ENCODE peak calls at places on chromosomes 1 and 21, in nine cellular contexts. One of them, this sample, is unnamed.

GRCh38 chr1:205567716-205568115 is 63.2 kb downstream of the CDK18 start:
- DNase-seq in HFF-Myc: no peak
- DNase-seq in cardiac muscle cell: no peak
- DNase-seq in upper lobe of left lung: no peak
- DNase-seq in neural crest cell: no peak
- DNase-seq in stomach: peak
- DNase-seq in IMR-90: no peak
- DNase-seq in foreskin fibroblast: no peak
- DNase-seq in ovary: no peak
- DNase-seq in this sample: no peak

GRCh38 chr21:32256226-32256625 is 22.6 kb downstream of the MIS18A start:
- DNase-seq in HFF-Myc: no peak
- DNase-seq in cardiac muscle cell: no peak
- DNase-seq in upper lobe of left lung: no peak
- DNase-seq in neural crest cell: no peak
- DNase-seq in stomach: no peak
- DNase-seq in IMR-90: no peak
- DNase-seq in foreskin fibroblast: no peak
- DNase-seq in ovary: no peak
- DNase-seq in this sample: no peak

GRCh38 chr1:243944429-243945160 is 94.6 kb upstream of the AKT3 start:
- DNase-seq in HFF-Myc: no peak
- DNase-seq in cardiac muscle cell: peak
- DNase-seq in upper lobe of left lung: no peak
- DNase-seq in neural crest cell: no peak
- DNase-seq in stomach: no peak
- DNase-seq in IMR-90: peak
- DNase-seq in foreskin fibroblast: peak
- DNase-seq in ovary: no peak
- DNase-seq in this sample: peak

GRCh38 chr1:3868464-3869006 is 11.3 kb downstream of the DFFB start:
- DNase-seq in HFF-Myc: no peak
- DNase-seq in cardiac muscle cell: no peak
- DNase-seq in upper lobe of left lung: no peak
- DNase-seq in neural crest cell: no peak
- DNase-seq in stomach: no peak
- DNase-seq in IMR-90: no peak
- DNase-seq in foreskin fibroblast: no peak
- DNase-seq in ovary: no peak
- DNase-seq in this sample: no peak

GRCh38 chr1:87291107-87291506 is 37.6 kb upstream of the LMO4 start:
- DNase-seq in HFF-Myc: no peak
- DNase-seq in cardiac muscle cell: peak
- DNase-seq in upper lobe of left lung: no peak
- DNase-seq in neural crest cell: no peak
- DNase-seq in stomach: no peak
- DNase-seq in IMR-90: peak
- DNase-seq in foreskin fibroblast: peak
- DNase-seq in ovary: no peak
- DNase-seq in this sample: no peak

GRCh38 chr21:31426235-31426797 is 82.3 kb upstream of the TIAM1 start:
- DNase-seq in HFF-Myc: no peak
- DNase-seq in cardiac muscle cell: no peak
- DNase-seq in upper lobe of left lung: no peak
- DNase-seq in neural crest cell: no peak
- DNase-seq in stomach: no peak
- DNase-seq in IMR-90: no peak
- DNase-seq in foreskin fibroblast: no peak
- DNase-seq in ovary: no peak
- DNase-seq in this sample: no peak

GRCh38 chr1:74504125-74505065 is 8.0 kb downstream of the LRRC53 start:
- DNase-seq in HFF-Myc: peak
- DNase-seq in cardiac muscle cell: peak
- DNase-seq in upper lobe of left lung: peak
- DNase-seq in neural crest cell: peak
- DNase-seq in stomach: no peak
- DNase-seq in IMR-90: peak
- DNase-seq in foreskin fibroblast: peak
- DNase-seq in ovary: peak
- DNase-seq in this sample: peak

GRCh38 chr1:233057836-233058235 is 107.4 kb downstream of the NTPCR start:
- DNase-seq in HFF-Myc: no peak
- DNase-seq in cardiac muscle cell: no peak
- DNase-seq in upper lobe of left lung: no peak
- DNase-seq in neural crest cell: no peak
- DNase-seq in stomach: no peak
- DNase-seq in IMR-90: no peak
- DNase-seq in foreskin fibroblast: no peak
- DNase-seq in ovary: no peak
- DNase-seq in this sample: no peak

GRCh38 chr1:184973308-184974085 is 811 bp downstream of the NIBAN1 start:
- DNase-seq in HFF-Myc: no peak
- DNase-seq in cardiac muscle cell: peak
- DNase-seq in upper lobe of left lung: peak
- DNase-seq in neural crest cell: peak
- DNase-seq in stomach: peak
- DNase-seq in IMR-90: peak
- DNase-seq in foreskin fibroblast: peak
- DNase-seq in ovary: peak
- DNase-seq in this sample: peak

GRCh38 chr1:235074335-235075120 is 54.1 kb downstream of the TOMM20 start:
- DNase-seq in HFF-Myc: peak
- DNase-seq in cardiac muscle cell: peak
- DNase-seq in upper lobe of left lung: peak
- DNase-seq in neural crest cell: no peak
- DNase-seq in stomach: peak
- DNase-seq in IMR-90: peak
- DNase-seq in foreskin fibroblast: peak
- DNase-seq in ovary: no peak
- DNase-seq in this sample: peak

GRCh38 chr1:22887491-22887890 is 85.2 kb downstream of the LACTBL1 start:
- DNase-seq in HFF-Myc: no peak
- DNase-seq in cardiac muscle cell: no peak
- DNase-seq in upper lobe of left lung: no peak
- DNase-seq in neural crest cell: no peak
- DNase-seq in stomach: no peak
- DNase-seq in IMR-90: no peak
- DNase-seq in foreskin fibroblast: no peak
- DNase-seq in ovary: no peak
- DNase-seq in this sample: no peak

GRCh38 chr1:5990913-5991783 is 1.1 kb downstream of the NPHP4 start:
- DNase-seq in HFF-Myc: no peak
- DNase-seq in cardiac muscle cell: peak
- DNase-seq in upper lobe of left lung: no peak
- DNase-seq in neural crest cell: peak
- DNase-seq in stomach: peak
- DNase-seq in IMR-90: peak
- DNase-seq in foreskin fibroblast: peak
- DNase-seq in ovary: peak
- DNase-seq in this sample: peak

GRCh38 chr1:33502726-33503125 is 30.3 kb downstream of the ZSCAN20 start:
- DNase-seq in HFF-Myc: no peak
- DNase-seq in cardiac muscle cell: peak
- DNase-seq in upper lobe of left lung: no peak
- DNase-seq in neural crest cell: no peak
- DNase-seq in stomach: no peak
- DNase-seq in IMR-90: peak
- DNase-seq in foreskin fibroblast: peak
- DNase-seq in ovary: no peak
- DNase-seq in this sample: peak

DNA sequence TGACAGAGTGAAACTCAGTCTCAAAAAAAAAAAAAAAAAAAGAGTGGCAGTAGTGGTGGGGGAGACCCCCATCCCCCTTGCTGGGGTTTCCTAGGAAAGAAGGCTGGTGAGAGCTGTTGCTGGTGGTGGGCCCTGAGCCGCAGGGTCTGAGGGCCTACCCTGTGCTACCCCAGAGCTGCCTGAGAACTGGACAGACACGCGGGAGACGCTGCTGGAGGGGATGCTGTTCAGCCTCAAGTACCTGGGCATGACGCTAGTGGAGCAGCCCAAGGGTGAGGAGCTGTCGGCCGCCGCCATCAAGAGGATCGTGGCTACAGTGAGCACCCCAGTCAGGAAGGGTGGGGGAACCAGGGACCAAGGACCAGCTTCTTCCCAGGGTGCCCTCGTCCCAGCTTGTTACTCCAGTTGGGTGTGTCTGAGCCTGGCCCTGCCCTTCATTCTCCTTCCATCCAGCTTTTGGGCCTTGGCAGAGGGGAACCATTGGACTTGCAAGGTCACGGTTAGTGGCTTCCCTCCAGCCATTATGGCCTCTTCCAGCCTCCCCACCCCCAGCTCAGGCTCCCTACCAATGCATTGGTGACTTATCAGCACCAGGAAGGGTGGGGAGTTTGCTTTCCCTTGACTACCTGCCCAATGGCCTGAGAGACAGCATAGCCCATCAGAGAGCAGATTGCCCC is 10.5 kb downstream of the LDLRAP1 start:
- DNase-seq in HFF-Myc: no peak
- DNase-seq in cardiac muscle cell: no peak
- DNase-seq in upper lobe of left lung: no peak
- DNase-seq in neural crest cell: no peak
- DNase-seq in stomach: no peak
- DNase-seq in IMR-90: no peak
- DNase-seq in foreskin fibroblast: no peak
- DNase-seq in ovary: no peak
- DNase-seq in this sample: no peak
- TF ChIP-seq CTCF in HFF-Myc: no peak
- TF ChIP-seq CTCF in cardiac muscle cell: no peak
- TF ChIP-seq CTCF in upper lobe of left lung: no peak
- TF ChIP-seq CTCF in neural crest cell: no peak
- TF ChIP-seq CTCF in stomach: no peak
- TF ChIP-seq CTCF in IMR-90: no peak
- TF ChIP-seq CTCF in foreskin fibroblast: no peak
- TF ChIP-seq CTCF in ovary: no peak
- TF ChIP-seq CTCF in this sample: no peak

GRCh38 chr1:15803380-15803779 is 4.1 kb downstream of the UQCRHL start:
- DNase-seq in HFF-Myc: no peak
- DNase-seq in cardiac muscle cell: peak
- DNase-seq in upper lobe of left lung: no peak
- DNase-seq in neural crest cell: peak
- DNase-seq in stomach: no peak
- DNase-seq in IMR-90: peak
- DNase-seq in foreskin fibroblast: peak
- DNase-seq in ovary: no peak
- DNase-seq in this sample: no peak
- TF ChIP-seq CTCF in HFF-Myc: peak
- TF ChIP-seq CTCF in cardiac muscle cell: peak
- TF ChIP-seq CTCF in upper lobe of left lung: peak
- TF ChIP-seq CTCF in neural crest cell: peak
- TF ChIP-seq CTCF in stomach: no peak
- TF ChIP-seq CTCF in IMR-90: peak
- TF ChIP-seq CTCF in foreskin fibroblast: peak
- TF ChIP-seq CTCF in ovary: peak
- TF ChIP-seq CTCF in this sample: peak

GRCh38 chr1:207981976-207982375 is 71.1 kb upstream of the CD34 start:
- DNase-seq in HFF-Myc: no peak
- DNase-seq in cardiac muscle cell: peak
- DNase-seq in upper lobe of left lung: no peak
- DNase-seq in neural crest cell: no peak
- DNase-seq in stomach: no peak
- DNase-seq in IMR-90: no peak
- DNase-seq in foreskin fibroblast: no peak
- DNase-seq in ovary: no peak
- DNase-seq in this sample: no peak
- TF ChIP-seq CTCF in HFF-Myc: peak
- TF ChIP-seq CTCF in cardiac muscle cell: peak
- TF ChIP-seq CTCF in upper lobe of left lung: peak
- TF ChIP-seq CTCF in neural crest cell: peak
- TF ChIP-seq CTCF in stomach: no peak
- TF ChIP-seq CTCF in IMR-90: peak
- TF ChIP-seq CTCF in foreskin fibroblast: peak
- TF ChIP-seq CTCF in ovary: no peak
- TF ChIP-seq CTCF in this sample: peak

DNA sequence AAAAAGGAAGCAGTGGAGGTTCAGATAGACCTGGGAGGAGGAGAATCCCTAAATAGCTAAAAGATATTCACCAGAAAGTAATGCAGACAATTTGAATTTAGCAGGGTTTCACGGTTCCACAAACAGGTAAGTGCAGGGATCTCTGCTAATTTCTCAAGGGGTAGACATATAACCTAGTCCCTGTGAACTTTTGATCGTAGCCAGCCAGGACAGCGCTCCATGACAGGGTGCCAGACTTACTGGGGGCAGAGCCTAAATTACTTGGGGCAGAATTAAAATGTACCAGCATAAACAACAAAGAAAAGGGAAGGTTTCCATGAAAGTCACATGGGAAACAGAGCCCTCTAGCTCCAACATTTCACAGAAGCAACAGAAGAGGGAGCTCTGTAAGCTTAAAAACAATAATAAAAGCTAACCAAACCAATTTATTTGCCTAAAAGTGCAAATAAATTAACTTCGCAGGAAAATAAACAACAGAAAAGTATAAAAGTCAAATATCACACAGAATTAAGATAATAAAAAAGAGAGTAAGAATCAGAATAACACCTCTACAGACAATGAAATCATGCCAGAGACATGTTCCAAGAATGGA is 198.3 kb downstream of the DUSP10 start:
- DNase-seq in HFF-Myc: peak
- DNase-seq in cardiac muscle cell: peak
- DNase-seq in upper lobe of left lung: no peak
- DNase-seq in neural crest cell: no peak
- DNase-seq in stomach: no peak
- DNase-seq in IMR-90: peak
- DNase-seq in foreskin fibroblast: peak
- DNase-seq in ovary: no peak
- DNase-seq in this sample: peak
- TF ChIP-seq CTCF in HFF-Myc: peak
- TF ChIP-seq CTCF in cardiac muscle cell: peak
- TF ChIP-seq CTCF in upper lobe of left lung: peak
- TF ChIP-seq CTCF in neural crest cell: peak
- TF ChIP-seq CTCF in stomach: peak
- TF ChIP-seq CTCF in IMR-90: peak
- TF ChIP-seq CTCF in foreskin fibroblast: peak
- TF ChIP-seq CTCF in ovary: no peak
- TF ChIP-seq CTCF in this sample: peak

This sample was measured in epithelial cell of esophagus.